ENCODE peak calls at places on chromosomes 12 and 14, in four cellular contexts. Q is tibial artery, P is ovary, Z is PC-3. S is an unnamed sample.
A peak's percentile ranks its signal among the peaks of the same experiment; 100 is the strongest.

GRCh38 chr14:105378199-105378598 is 20.1 kb upstream of the TEX22 start:
- DNase-seq in Q (no peak), P (no peak), Z (no peak), S (no peak)

GRCh38 chr12:93015970-93016751 is 87.1 kb upstream of the EEA1 start:
- DNase-seq in Q (no peak), P (no peak), Z (peak; percentile 8), S (no peak)

GRCh38 chr14:49280566-49280965 is 305.6 kb downstream of the RPS29 start:
- DNase-seq in Q (no peak), P (no peak), Z (no peak), S (no peak)

GRCh38 chr12:4114986-4115385 is 158.6 kb upstream of the CCND2 start:
- DNase-seq in Q (no peak), P (no peak), Z (no peak), S (no peak)

GRCh38 chr12:58915634-58916033 is 4.7 kb downstream of the LRIG3 start:
- DNase-seq in Q (peak; percentile 70), P (peak; percentile 43), Z (peak; percentile 11), S (no peak)

GRCh38 chr14:64720190-64720589 is 16.0 kb downstream of the PLEKHG3 start:
- DNase-seq in Q (peak; percentile 65), P (no peak), Z (peak; percentile 98), S (no peak)

GRCh38 chr14:80095623-80096022 is 115.7 kb downstream of the DIO2 start:
- DNase-seq in Q (no peak), P (no peak), Z (peak; percentile 95), S (no peak)

GRCh38 chr14:106083082-106083481 is 556.7 kb downstream of the TMEM121 start:
- DNase-seq in Q (no peak), P (no peak), Z (no peak), S (no peak)

GRCh38 chr14:51079085-51079484 is 15.8 kb downstream of the TRIM9 start:
- DNase-seq in Q (no peak), P (no peak), Z (no peak), S (no peak)

GRCh38 chr14:26872510-26872909 is 274.7 kb upstream of the NOVA1 start:
- DNase-seq in Q (no peak), P (no peak), Z (no peak), S (no peak)

GRCh38 chr14:99737451-99737951 is 53.4 kb downstream of the CYP46A1 start:
- DNase-seq in Q (peak; percentile 89), P (no peak), Z (peak; percentile 69), S (no peak)

GRCh38 chr14:63563370-63564026 is 20.3 kb upstream of the PPP2R5E start:
- DNase-seq in Q (no peak), P (no peak), Z (peak; percentile 88), S (no peak)

GRCh38 chr12:121290410-121290809 is 6.1 kb downstream of the CAMKK2 start:
- DNase-seq in Q (no peak), P (no peak), Z (no peak), S (no peak)

GRCh38 chr12:105331805-105332251 is 1.3 kb downstream of the C12orf75 start:
- DNase-seq in Q (no peak), P (no peak), Z (peak; percentile 64), S (no peak)

GRCh38 chr14:61213116-61213720 is 67.9 kb downstream of the TMEM30B start:
- DNase-seq in Q (no peak), P (no peak), Z (peak; percentile 59), S (no peak)

GRCh38 chr14:63671987-63672386 is 30.3 kb upstream of the WDR89 start:
- DNase-seq in Q (no peak), P (no peak), Z (no peak), S (no peak)

GRCh38 chr14:56650075-56650474 is 70.5 kb downstream of the TMEM260 start:
- DNase-seq in Q (peak; percentile 72), P (no peak), Z (no peak), S (no peak)

GRCh38 chr12:1606021-1606622 is 11.7 kb upstream of the FBXL14 start:
- DNase-seq in Q (peak; percentile 96), P (peak; percentile 95), Z (peak; percentile 92), S (no peak)

GRCh38 chr12:129102233-129102632 is 249.0 kb downstream of the GLT1D1 start:
- DNase-seq in Q (no peak), P (no peak), Z (no peak), S (no peak)

GRCh38 chr12:131129839-131130238 is 176.1 kb downstream of the ADGRD1 start:
- DNase-seq in Q (no peak), P (no peak), Z (peak; percentile 69), S (no peak)

GRCh38 chr12:126258190-126258589 is 1193.0 kb downstream of the AACS start:
- DNase-seq in Q (no peak), P (no peak), Z (no peak), S (no peak)

GRCh38 chr12:93886533-93887511 is 209.6 kb downstream of the CRADD start:
- DNase-seq in Q (no peak), P (no peak), Z (peak; percentile 35), S (no peak)

GRCh38 chr14:89853976-89854693 is 100.4 kb downstream of the EFCAB11 start:
- DNase-seq in Q (no peak), P (no peak), Z (no peak), S (no peak)

GRCh38 chr12:106747973-106748436 is 26.5 kb upstream of the RIC8B start:
- DNase-seq in Q (no peak), P (no peak), Z (no peak), S (no peak)

GRCh38 chr12:78628701-78629100 is 235.9 kb upstream of the SYT1 start:
- DNase-seq in Q (no peak), P (no peak), Z (no peak), S (no peak)

GRCh38 chr14:63249112-63249511 is 44.9 kb downstream of the RHOJ start:
- DNase-seq in Q (no peak), P (no peak), Z (no peak), S (no peak)

GRCh38 chr12:94535614-94535932 is 75.9 kb upstream of the CEP83 start:
- DNase-seq in Q (no peak), P (no peak), Z (no peak), S (no peak)

GRCh38 chr14:66514206-66514605 is 6.3 kb downstream of the GPHN start:
- DNase-seq in Q (no peak), P (no peak), Z (no peak), S (no peak)

GRCh38 chr14:68970096-68970612 is 8.9 kb downstream of the ACTN1 start:
- DNase-seq in Q (no peak), P (no peak), Z (no peak), S (no peak)

GRCh38 chr12:49366652-49367380 is 446 bp upstream of the SPATS2 start:
- DNase-seq in Q (peak; percentile 92), P (peak; percentile 96), Z (peak; percentile 95), S (peak; percentile 93)
- TF ChIP-seq CTCF in Q (peak; percentile 25), P (no peak), Z (peak; percentile 16), S (peak; percentile 35)

GRCh38 chr14:77649326-77649725 is 32.9 kb upstream of the SPTLC2 start:
- DNase-seq in Q (no peak), P (no peak), Z (no peak), S (no peak)

GRCh38 chr14:77648520-77649200 is 32.2 kb upstream of the SPTLC2 start:
- DNase-seq in Q (no peak), P (no peak), Z (no peak), S (no peak)

GRCh38 chr14:77654001-77654431 is 37.6 kb upstream of the SPTLC2 start:
- DNase-seq in Q (no peak), P (no peak), Z (no peak), S (no peak)

GRCh38 chr14:77657244-77657643 is 40.8 kb upstream of the SPTLC2 start:
- DNase-seq in Q (no peak), P (no peak), Z (no peak), S (no peak)

GRCh38 chr14:77653473-77653872 is 37.0 kb upstream of the SPTLC2 start:
- DNase-seq in Q (no peak), P (no peak), Z (no peak), S (peak; percentile 8)
- TF ChIP-seq CTCF in Q (no peak), P (no peak), Z (peak; percentile 43), S (peak; percentile 38)

GRCh38 chr14:24481622-24482324 is 26.3 kb downstream of the CMA1 start:
- DNase-seq in Q (no peak), P (no peak), Z (peak; percentile 46), S (peak; percentile 40)
- TF ChIP-seq CTCF in Q (no peak), P (no peak), Z (peak; percentile 74), S (peak; percentile 62)

GRCh38 chr14:72852194-72852593 is 41.7 kb downstream of the DPF3 start:
- DNase-seq in Q (no peak), P (no peak), Z (no peak), S (no peak)

GRCh38 chr14:72855913-72856312 is 38.0 kb downstream of the DPF3 start:
- DNase-seq in Q (no peak), P (no peak), Z (peak; percentile 62), S (no peak)

GRCh38 chr14:72851660-72852059 is 42.2 kb downstream of the DPF3 start:
- DNase-seq in Q (no peak), P (no peak), Z (no peak), S (no peak)

DNA sequence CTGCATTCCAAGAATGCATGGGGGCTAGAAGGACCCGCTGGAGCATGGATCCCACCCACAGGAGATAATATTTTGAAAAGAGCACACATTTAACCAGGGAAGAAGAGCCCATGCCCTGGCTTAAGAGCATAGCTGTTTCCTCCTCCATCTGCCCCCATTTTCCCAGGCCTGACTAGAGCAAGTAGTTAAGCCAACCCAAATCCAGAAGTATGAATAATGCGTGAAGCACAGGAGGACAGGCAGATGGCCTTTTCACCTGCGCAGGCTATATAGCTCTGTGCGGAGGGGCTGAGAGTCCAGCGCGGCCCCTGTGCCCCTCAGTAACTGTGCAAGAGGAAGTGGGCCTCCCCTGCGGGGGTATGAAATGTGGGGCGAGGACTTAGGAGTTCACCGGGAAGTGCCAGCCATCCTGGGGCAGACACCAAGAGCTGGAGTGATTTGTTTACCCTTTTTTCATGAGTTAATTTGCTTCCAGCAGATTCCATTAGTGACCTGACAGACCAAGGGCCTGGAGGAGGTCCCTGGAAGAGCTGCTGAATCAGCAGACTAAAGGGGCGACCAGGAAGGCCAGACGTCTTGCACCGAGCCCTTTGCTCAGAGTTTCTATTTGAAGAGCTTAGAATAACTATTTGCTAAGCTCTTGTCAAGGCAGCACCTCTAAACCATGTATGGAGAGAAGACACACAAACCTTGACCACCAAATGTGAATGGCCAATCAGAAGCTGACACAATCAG is 37.2 kb downstream of the DPF3 start:
- DNase-seq in Q (no peak), P (no peak), Z (no peak), S (no peak)
- TF ChIP-seq CTCF in Q (no peak), P (no peak), Z (no peak), S (no peak)